ENCODE peak calls at places on chromosomes 16 and 17, in six cellular contexts. P, L, E, X, Y and U are unnamed samples.

GRCh38 chr16:49003992-49004391 is 277.6 kb downstream of the CBLN1 start:
- DNase-seq in P (no peak), L (no peak), E (peak), X (no peak), Y (no peak), U (no peak)

GRCh38 chr16:11312718-11313492 is 31.8 kb upstream of the PRM1 start:
- DNase-seq in P (peak), L (peak), E (no peak), X (no peak), Y (no peak), U (peak)

GRCh38 chr17:77327181-77327565 is 186.4 kb downstream of the SEC14L1 start:
- DNase-seq in P (no peak), L (no peak), E (peak), X (no peak), Y (no peak), U (no peak)

GRCh38 chr17:80005360-80006338 is 30.0 kb downstream of the TBC1D16 start:
- DNase-seq in P (no peak), L (no peak), E (no peak), X (no peak), Y (no peak), U (peak)

GRCh38 chr17:15398291-15398690 is 56.9 kb upstream of the TEKT3 start:
- DNase-seq in P (no peak), L (peak), E (no peak), X (no peak), Y (no peak), U (no peak)

GRCh38 chr17:7834554-7834890 is 505 bp downstream of the KDM6B start:
- DNase-seq in P (no peak), L (no peak), E (peak), X (no peak), Y (no peak), U (peak)

GRCh38 chr16:50718061-50718760 is 23.7 kb upstream of the CYLD start:
- DNase-seq in P (no peak), L (no peak), E (peak), X (no peak), Y (no peak), U (peak)

GRCh38 chr16:48999508-48999907 is 282.1 kb downstream of the CBLN1 start:
- DNase-seq in P (no peak), L (no peak), E (peak), X (no peak), Y (no peak), U (no peak)

GRCh38 chr17:247767-248166 is 66.3 kb upstream of the DOC2B start:
- DNase-seq in P (no peak), L (no peak), E (peak), X (no peak), Y (no peak), U (no peak)

GRCh38 chr17:66975614-66976378 is 11.3 kb downstream of the CACNG4 start:
- DNase-seq in P (no peak), L (no peak), E (no peak), X (no peak), Y (no peak), U (peak)

DNA sequence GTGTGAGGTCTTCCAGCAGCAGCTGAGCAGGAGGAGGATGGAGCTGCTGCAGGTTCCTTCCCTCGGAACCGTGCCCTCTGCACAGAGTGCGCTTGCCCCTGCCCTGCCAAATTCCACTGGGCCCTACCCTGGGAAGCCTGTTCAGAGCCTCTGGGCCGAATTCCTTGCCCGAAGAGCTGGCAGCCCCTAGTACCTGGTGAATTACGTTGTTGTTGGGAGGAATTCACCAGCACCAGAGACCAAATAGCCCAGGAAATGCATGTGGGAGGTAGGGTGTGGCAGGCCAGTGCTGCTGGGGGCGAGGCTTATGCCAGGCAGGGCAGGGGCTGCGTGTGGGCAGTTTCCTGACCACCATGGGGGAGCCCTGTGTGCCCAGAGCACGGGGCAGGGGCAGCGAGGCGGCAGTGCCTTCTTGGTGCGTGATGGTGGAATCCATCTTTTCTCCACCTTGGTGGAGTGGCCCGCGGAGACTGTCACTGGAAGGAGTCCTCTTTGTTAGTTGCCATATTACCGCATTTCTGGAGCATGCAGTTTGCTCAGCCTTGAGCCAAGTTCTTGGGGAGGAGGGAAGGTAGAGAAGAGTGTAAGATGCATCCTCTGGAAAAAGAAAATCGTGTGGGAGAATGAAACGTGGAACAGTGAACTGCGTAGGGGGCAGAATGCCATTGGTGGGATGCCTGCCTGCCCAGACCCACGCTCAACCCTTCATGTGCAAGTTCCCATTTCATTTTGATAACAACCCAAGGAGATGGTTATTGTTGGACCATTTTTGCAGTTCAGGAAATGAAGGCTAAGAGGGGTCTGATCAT is 2.3 kb downstream of the MRC2 start:
- DNase-seq in P (no peak), L (no peak), E (peak), X (no peak), Y (no peak), U (no peak)
- H3K4me3 ChIP-seq in P (peak), L (peak), E (peak), X (peak), Y (peak), U (peak)

GRCh38 chr17:44561237-44561623 is 3.9 kb downstream of the FZD2 start:
- DNase-seq in P (no peak), L (no peak), E (no peak), X (no peak), Y (no peak), U (no peak)

GRCh38 chr17:44569459-44569858 is 12.2 kb downstream of the FZD2 start:
- DNase-seq in P (no peak), L (no peak), E (no peak), X (no peak), Y (no peak), U (no peak)

GRCh38 chr17:44568311-44568710 is 11.0 kb downstream of the FZD2 start:
- DNase-seq in P (no peak), L (no peak), E (no peak), X (no peak), Y (no peak), U (no peak)

GRCh38 chr17:44564429-44564828 is 7.1 kb downstream of the FZD2 start:
- DNase-seq in P (no peak), L (no peak), E (no peak), X (no peak), Y (no peak), U (no peak)

DNA sequence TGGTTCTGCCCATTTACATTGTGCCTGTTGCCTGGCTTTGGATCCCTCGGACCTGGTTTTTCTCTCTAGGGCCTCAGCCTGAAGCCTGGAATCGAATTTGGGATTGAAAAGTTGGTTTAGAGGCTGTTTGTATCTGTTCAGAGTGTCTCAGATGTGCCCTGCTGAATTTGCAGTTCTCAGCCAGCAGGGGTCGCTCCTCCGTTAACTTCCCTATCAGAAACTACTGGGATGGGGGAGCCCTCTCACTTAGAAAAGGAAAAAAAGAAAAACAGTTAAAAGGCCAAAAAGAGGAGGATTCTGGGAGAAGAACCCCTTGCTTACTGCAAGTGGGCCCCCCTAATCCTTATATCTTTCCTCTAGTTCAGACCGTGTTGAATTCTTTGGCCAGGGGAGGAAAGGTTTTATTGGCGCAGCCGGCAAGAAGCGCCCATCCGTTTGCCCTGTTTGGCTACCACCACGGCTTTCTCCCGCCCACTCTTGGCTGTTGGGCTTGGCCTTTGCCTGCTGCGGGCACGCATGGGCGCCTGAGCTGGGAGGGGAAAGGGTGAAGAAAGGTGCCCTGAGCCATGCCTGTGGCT is 8.7 kb downstream of the FZD2 start:
- DNase-seq in P (no peak), L (no peak), E (no peak), X (no peak), Y (no peak), U (no peak)
- TF ChIP-seq CTCF in P (peak), L (peak), E (no peak), X (peak), Y (no peak), U (peak)

GRCh38 chr17:57806083-57806830 is 43.6 kb downstream of the MRPS23 start:
- DNase-seq in P (no peak), L (no peak), E (no peak), X (no peak), Y (no peak), U (no peak)

GRCh38 chr17:57808882-57809281 is 41.0 kb downstream of the MRPS23 start:
- DNase-seq in P (no peak), L (no peak), E (no peak), X (no peak), Y (no peak), U (no peak)

GRCh38 chr17:57801044-57801711 is 48.7 kb downstream of the MRPS23 start:
- DNase-seq in P (no peak), L (no peak), E (no peak), X (no peak), Y (no peak), U (no peak)

DNA sequence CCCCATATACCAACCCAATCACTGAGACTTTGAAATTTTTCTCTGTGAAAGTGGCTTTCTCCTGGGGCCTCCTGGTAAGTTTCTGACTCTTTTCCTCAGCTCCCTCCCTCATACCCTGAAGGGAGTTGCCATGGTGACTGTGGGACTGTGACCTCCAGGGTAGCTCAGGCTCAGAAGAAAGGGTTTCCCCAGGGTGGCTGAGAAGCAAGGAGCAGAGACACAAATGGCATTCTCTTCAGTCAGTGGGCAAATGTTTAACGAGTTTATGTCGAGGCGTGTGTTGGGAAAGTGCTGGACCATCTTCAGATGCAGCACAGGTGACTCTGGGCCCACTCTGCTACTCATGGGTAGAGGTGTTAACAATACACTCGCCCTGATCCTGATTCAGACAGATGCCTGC is 46.8 kb downstream of the MRPS23 start:
- DNase-seq in P (no peak), L (no peak), E (no peak), X (no peak), Y (no peak), U (no peak)
- H3K4me3 ChIP-seq in P (no peak), L (no peak), E (no peak), X (no peak), Y (no peak), U (no peak)

GRCh38 chr16:66714062-66714461 is 17.5 kb upstream of the CMTM4 start:
- DNase-seq in P (no peak), L (no peak), E (peak), X (no peak), Y (no peak), U (no peak)
- TF ChIP-seq CTCF in P (no peak), L (no peak), E (no peak), X (no peak), Y (no peak), U (no peak)